ENCODE peak calls at places on chromosomes 7 and 10, in five cellular contexts. S is gastrocnemius medialis; H is activated CD8-positive, alpha-beta T cell treated with anti-CD3 and anti-CD28 coated beads for 36 hours; N is pancreas; P is CD8-positive, alpha-beta T cell. C is an unnamed sample.

GRCh38 chr7:23598321-23598720 is 1.1 kb downstream of the CCDC126 start:
- DNase-seq in S (no peak), P (no peak), N (no peak), H (no peak), C (no peak)

GRCh38 chr7:636396-636795 is 90.1 kb upstream of the DNAAF5 start:
- DNase-seq in H (peak), S (no peak), N (peak), P (peak), C (no peak)

GRCh38 chr7:43112088-43112940 is at the start of gene HECW1:
- DNase-seq in P (no peak), N (no peak), S (no peak), H (no peak), C (no peak)

GRCh38 chr7:25832456-25832855 is 319.5 kb upstream of the NFE2L3 start:
- DNase-seq in N (no peak), S (no peak), H (no peak), P (no peak), C (no peak)

GRCh38 chr7:2353650-2354172 is 916 bp upstream of the EIF3B start:
- DNase-seq in P (no peak), N (peak), S (peak), H (peak), C (peak)

GRCh38 chr7:78765985-78766729 is 687.3 kb downstream of the MAGI2 start:
- DNase-seq in S (peak), H (no peak), P (no peak), N (no peak), C (no peak)

GRCh38 chr7:135189221-135189662 is 18.7 kb upstream of the CYREN start:
- DNase-seq in S (no peak), H (no peak), N (no peak), P (no peak), C (no peak)

GRCh38 chr7:37354661-37355131 is 94.0 kb downstream of the ELMO1 start:
- DNase-seq in N (no peak), P (no peak), H (peak), S (peak), C (peak)

GRCh38 chr10:46028584-46029570 is 1.5 kb downstream of the NCOA4 start:
- DNase-seq in N (no peak), H (peak), S (no peak), P (no peak), C (peak)

GRCh38 chr10:86900955-86901354 is 56.5 kb downstream of the MMRN2 start:
- DNase-seq in S (peak), H (no peak), N (peak), P (no peak), C (peak)

GRCh38 chr7:134546903-134547737 is 1.8 kb upstream of the AKR1B15 start:
- DNase-seq in S (peak), N (peak), H (peak), P (peak), C (peak)

GRCh38 chr10:43981232-43981631 is 332.6 kb upstream of the ZNF32 start:
- DNase-seq in N (no peak), S (no peak), P (no peak), H (no peak), C (no peak)

GRCh38 chr10:63738410-63738809 is 217.2 kb downstream of the REEP3 start:
- DNase-seq in N (no peak), P (no peak), S (no peak), H (no peak), C (no peak)

GRCh38 chr10:117499248-117500105 is 43.1 kb upstream of the EMX2 start:
- DNase-seq in S (no peak), P (no peak), N (no peak), H (no peak), C (no peak)

GRCh38 chr7:75968012-75968411 is 26.4 kb downstream of the TMEM120A start:
- DNase-seq in S (no peak), H (no peak), P (no peak), N (no peak), C (peak)

GRCh38 chr7:78563186-78563585 is 764.6 kb downstream of the PHTF2 start:
- DNase-seq in S (no peak), N (no peak), P (no peak), H (no peak), C (no peak)

GRCh38 chr10:126950401-126951105 is 45.3 kb downstream of the DOCK1 start:
- DNase-seq in H (no peak), N (no peak), P (peak), S (no peak), C (no peak)

GRCh38 chr7:118194571-118194970 is 10.6 kb downstream of the LSM8 start:
- DNase-seq in H (no peak), N (no peak), S (no peak), P (no peak), C (no peak)

GRCh38 chr7:22445140-22445722 is 54.8 kb downstream of the STEAP1B start:
- DNase-seq in N (peak), P (no peak), H (peak), S (peak), C (peak)

GRCh38 chr10:3926675-3927525 is 141.9 kb upstream of the KLF6 start:
- DNase-seq in N (no peak), H (peak), P (no peak), S (no peak), C (no peak)

GRCh38 chr7:2082357-2083038 is 150.2 kb downstream of the MAD1L1 start:
- DNase-seq in S (no peak), N (no peak), H (no peak), P (no peak), C (no peak)

GRCh38 chr7:46848944-46849343 is 733.0 kb downstream of the TNS3 start:
- DNase-seq in H (no peak), S (no peak), N (no peak), P (no peak), C (no peak)

GRCh38 chr7:117274951-117275350 is 47.9 kb downstream of the WNT2 start:
- DNase-seq in P (no peak), S (no peak), H (no peak), N (no peak), C (no peak)

GRCh38 chr10:92180326-92180881 is 110.5 kb downstream of the CPEB3 start:
- DNase-seq in H (no peak), P (no peak), S (no peak), N (no peak), C (no peak)

GRCh38 chr10:92177546-92177945 is 113.3 kb downstream of the CPEB3 start:
- DNase-seq in N (no peak), S (no peak), P (no peak), H (no peak), C (no peak)

GRCh38 chr10:92183199-92183598 is 107.7 kb downstream of the CPEB3 start:
- DNase-seq in P (no peak), S (no peak), H (no peak), N (no peak), C (no peak)

GRCh38 chr10:92184977-92185376 is 105.9 kb downstream of the CPEB3 start:
- DNase-seq in H (no peak), N (no peak), P (no peak), S (peak), C (no peak)

DNA sequence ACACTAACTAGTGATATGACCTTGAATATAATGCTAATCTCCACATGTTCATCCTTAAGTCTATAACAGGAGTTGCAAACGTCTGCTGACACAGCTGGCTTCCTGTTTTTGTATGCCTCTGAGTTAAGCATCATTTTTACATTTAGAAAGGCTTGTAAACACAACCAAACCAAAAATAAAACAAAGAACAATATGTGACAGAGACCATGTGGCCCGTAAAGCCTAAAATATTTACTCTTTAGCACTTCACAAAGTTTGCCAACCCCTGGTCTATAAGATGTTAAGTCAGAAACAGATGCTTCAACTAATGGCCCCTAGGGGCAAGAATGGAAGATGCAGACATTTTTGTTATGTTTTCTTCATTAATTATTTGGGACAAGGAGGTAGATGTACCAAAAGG is 109.3 kb downstream of the CPEB3 start:
- DNase-seq in N (no peak), P (no peak), H (no peak), S (no peak), C (no peak)
- TF ChIP-seq CTCF in N (peak), P (no peak), H (no peak), S (peak), C (no peak)

DNA sequence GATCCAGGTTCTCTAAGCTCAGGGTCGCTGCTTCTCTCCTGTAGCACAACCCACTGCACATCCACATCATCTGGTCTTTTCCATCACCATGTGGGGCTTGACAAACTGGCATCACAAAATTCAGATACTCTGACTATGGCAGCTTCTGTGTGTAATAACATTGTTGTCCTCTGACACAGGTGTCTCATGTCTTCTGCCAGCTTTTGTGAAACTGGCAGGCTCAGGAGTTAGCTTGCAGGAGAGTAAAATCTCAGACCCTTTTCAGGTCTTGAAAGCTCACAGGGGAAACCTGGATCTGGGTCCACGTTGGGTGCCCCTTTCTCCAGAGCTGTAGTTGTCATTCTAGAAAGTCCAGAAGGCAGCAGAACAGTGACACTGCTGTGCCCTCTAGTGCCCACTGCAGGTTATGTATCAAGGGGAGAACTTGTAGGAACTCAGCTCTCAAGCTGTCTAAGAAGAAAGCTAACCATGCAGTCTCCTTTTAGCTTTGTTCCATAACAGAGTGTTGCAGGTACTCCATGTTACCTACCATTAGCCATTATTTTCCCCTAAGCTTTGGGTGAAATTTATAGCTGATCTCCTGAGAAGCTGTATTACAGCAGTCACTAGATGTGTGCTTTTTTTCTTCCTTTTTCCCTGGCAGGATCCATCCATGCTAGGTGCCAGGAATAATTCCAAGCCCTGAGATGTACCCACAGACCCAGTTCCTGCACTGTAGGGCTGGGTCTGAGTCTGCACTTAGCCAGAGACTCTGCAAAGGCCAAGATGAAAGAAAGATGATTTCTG is 102.7 kb downstream of the ZNF248 start:
- DNase-seq in P (no peak), H (peak), S (no peak), N (no peak), C (peak)
- TF ChIP-seq CTCF in P (no peak), H (no peak), S (peak), N (peak), C (peak)

DNA sequence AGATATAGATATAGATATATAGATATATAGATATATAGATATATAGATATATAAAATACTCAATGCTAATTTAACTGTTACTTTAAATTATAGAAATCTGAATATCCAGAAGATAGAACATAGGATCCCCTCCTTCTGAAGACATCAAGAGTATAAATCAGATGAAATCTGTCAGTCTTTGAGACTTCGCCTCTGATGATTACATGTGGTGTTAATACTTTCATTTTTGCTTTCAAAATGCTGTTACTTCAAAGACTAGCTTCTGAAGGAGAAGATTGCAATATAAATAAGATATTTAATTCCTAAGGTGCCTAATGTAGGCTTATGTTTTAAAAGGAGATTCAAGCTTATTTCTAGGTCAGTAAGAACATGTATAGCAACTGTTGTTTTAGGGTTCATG is 180.4 kb downstream of the TSPAN12 start:
- DNase-seq in P (no peak), H (no peak), N (no peak), S (no peak), C (no peak)
- TF ChIP-seq CTCF in P (no peak), H (no peak), N (no peak), S (no peak), C (no peak)

GRCh38 chr10:35690534-35690933 is 48.4 kb upstream of the FZD8 start:
- DNase-seq in H (no peak), P (no peak), N (no peak), S (no peak), C (peak)
- TF ChIP-seq CTCF in H (no peak), P (no peak), N (no peak), S (no peak), C (no peak)

GRCh38 chr10:27369832-27370231 is 129.2 kb upstream of the ACBD5 start:
- DNase-seq in S (no peak), N (no peak), P (no peak), H (no peak), C (no peak)
- TF ChIP-seq CTCF in S (no peak), N (no peak), P (no peak), H (peak), C (no peak)

GRCh38 chr7:13989138-13989943 is at the start of gene ETV1:
- DNase-seq in S (peak), N (peak), H (peak), P (no peak), C (peak)
- TF ChIP-seq CTCF in S (no peak), N (no peak), H (no peak), P (no peak), C (no peak)

GRCh38 chr7:87886875-87887274 is 10.6 kb downstream of the DBF4 start:
- DNase-seq in P (no peak), N (no peak), H (no peak), S (no peak), C (no peak)
- TF ChIP-seq CTCF in P (peak), N (peak), H (peak), S (peak), C (peak)

DNA sequence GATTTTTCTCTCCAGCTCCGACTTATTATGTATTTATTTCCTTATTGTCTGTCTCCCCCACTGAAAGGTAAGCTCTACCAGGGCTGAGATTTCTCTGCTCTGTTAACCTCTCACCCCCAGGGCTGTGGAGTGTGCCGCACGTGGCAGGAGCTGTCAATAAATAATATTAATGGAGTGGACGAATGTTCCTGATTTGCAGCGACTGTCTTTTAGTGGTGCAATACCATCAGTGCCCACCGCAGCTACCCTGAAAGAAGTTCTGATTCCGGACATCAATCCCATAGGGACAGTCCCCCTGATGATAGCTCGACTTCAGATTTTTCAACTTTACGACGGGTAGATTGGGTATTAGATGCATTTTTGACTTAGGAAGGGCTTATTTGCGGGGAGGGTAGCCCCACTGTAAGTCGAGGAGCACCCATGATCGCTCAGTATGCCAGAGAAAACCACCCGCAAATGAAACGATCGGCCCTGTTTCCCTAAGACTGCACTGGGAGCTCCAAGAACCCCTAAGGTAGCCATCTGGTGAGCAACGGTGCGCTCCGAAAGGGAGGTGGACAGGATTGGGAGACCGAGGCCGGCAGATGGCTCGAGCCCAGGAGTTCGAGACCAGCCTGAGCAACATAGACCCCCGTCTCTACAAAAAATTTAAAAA is 986 bp upstream of the PPP2R2D start:
- DNase-seq in S (no peak), N (no peak), P (no peak), H (peak), C (no peak)
- TF ChIP-seq CTCF in S (no peak), N (no peak), P (no peak), H (peak), C (no peak)

DNA sequence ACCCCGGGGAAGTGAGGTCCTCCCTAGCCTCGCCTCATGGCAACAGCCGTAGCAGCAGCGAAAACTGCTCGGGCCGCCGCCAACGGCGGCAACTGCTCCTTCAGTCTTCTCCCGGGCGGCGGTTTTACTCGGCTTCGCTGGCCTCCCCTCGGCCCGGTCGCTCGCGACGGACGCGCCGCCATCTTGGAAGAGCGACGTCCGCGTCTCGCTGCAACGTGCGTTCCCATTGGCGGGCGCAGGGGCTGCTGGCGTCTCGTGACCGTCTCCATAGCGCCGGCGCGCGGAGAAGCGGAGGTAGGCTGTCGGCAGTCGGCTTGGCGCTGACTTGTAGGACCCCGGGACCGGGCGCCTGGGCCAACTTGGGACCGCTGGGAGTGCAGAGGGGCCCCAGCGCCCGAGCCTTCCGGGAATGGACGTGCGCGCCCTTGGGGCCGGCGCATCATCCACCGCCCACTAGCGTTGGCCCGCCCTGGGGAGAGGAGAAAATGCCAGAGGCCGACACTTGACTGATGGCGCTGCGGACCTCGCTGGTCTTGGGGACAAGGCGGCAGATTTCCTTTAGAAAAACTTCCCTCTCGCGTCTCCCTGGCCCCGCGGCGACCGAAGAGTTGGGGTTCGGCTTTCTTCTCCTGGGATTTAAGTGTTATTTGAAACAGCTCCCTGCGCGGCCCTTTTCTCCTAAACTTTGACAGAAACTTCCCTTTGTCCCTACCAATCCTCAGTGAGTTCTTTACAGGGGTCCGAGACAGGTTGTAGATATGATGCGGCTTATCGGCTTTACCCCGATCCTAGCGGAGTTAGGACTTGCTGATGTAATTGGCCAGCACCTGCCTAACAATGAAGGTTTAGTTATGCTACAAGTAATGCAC is at the start of gene SNX13:
- DNase-seq in P (peak), H (peak), N (peak), S (peak), C (peak)
- TF ChIP-seq CTCF in P (no peak), H (peak), N (no peak), S (peak), C (no peak)

GRCh38 chr10:76675951-76676587 is 961.5 kb downstream of the KCNMA1 start:
- DNase-seq in H (no peak), P (no peak), N (no peak), S (peak), C (peak)
- TF ChIP-seq CTCF in H (no peak), P (no peak), N (no peak), S (no peak), C (no peak)

C was measured in colonic mucosa.